ENCODE peak calls at places on chromosomes 6 and 20, in six cellular contexts. C is H54; M is PC-3; R is kidney; P is GM23338; O is CD8-positive, alpha-beta T cell. V is an unnamed sample.

GRCh38 chr6:133774356-133774755 is 114.6 kb upstream of the TCF21 start:
- DNase-seq in P (no peak), R (no peak), O (no peak), M (peak), C (peak), V (no peak)

GRCh38 chr6:7541175-7542064 is at the start of gene DSP:
- DNase-seq in P (peak), O (no peak), R (peak), M (peak), C (no peak), V (peak)

GRCh38 chr20:51193066-51193772 is 170.3 kb upstream of the KCNG1 start:
- DNase-seq in P (no peak), M (peak), R (no peak), C (peak), O (no peak), V (no peak)

GRCh38 chr20:34980543-34981213 is 25.0 kb downstream of the MYH7B start:
- DNase-seq in C (no peak), M (no peak), R (no peak), O (no peak), P (peak), V (peak)

GRCh38 chr6:28254340-28254618 is 2.2 kb upstream of the ZKSCAN4 start:
- DNase-seq in O (no peak), R (no peak), C (no peak), M (no peak), P (peak), V (no peak)

GRCh38 chr20:52192296-52193007 is 873 bp upstream of the ZFP64 start:
- DNase-seq in P (no peak), O (no peak), M (peak), R (no peak), C (no peak), V (no peak)

GRCh38 chr6:44054635-44055559 is 72.4 kb downstream of the MRPL14 start:
- DNase-seq in P (no peak), R (peak), M (no peak), C (no peak), O (no peak), V (no peak)

GRCh38 chr20:25076731-25077609 is 5.0 kb downstream of the VSX1 start:
- DNase-seq in P (peak), R (no peak), O (no peak), C (peak), M (peak), V (no peak)

GRCh38 chr6:29850011-29850553 is 22.5 kb downstream of the HLA-G start:
- DNase-seq in C (no peak), M (no peak), O (no peak), P (peak), R (no peak), V (no peak)

GRCh38 chr6:95804847-95805541 is 210.8 kb upstream of the FUT9 start:
- DNase-seq in R (no peak), O (no peak), M (peak), P (no peak), C (no peak), V (no peak)

GRCh38 chr6:66048684-66049474 is 341.9 kb upstream of the EYS start:
- DNase-seq in R (no peak), M (no peak), C (no peak), P (no peak), O (no peak), V (no peak)

GRCh38 chr20:1204547-1204946 is 1.3 kb downstream of the C20orf202 start:
- DNase-seq in P (no peak), O (no peak), C (no peak), M (no peak), R (no peak), V (no peak)

GRCh38 chr6:11770546-11771466 is 7.8 kb downstream of the ADTRP start:
- DNase-seq in M (peak), P (peak), R (peak), O (no peak), C (peak), V (peak)

GRCh38 chr6:15476631-15477380 is 186.0 kb downstream of the DTNBP1 start:
- DNase-seq in R (no peak), C (no peak), O (no peak), P (no peak), M (no peak), V (no peak)

GRCh38 chr6:32973144-32973854 is 4.9 kb downstream of the BRD2 start:
- DNase-seq in O (no peak), C (no peak), M (peak), R (peak), P (peak), V (no peak)

GRCh38 chr6:15444081-15444731 is 198.3 kb downstream of the JARID2 start:
- DNase-seq in R (no peak), M (no peak), C (no peak), P (no peak), O (no peak), V (no peak)

GRCh38 chr6:1554241-1554880 is 55.4 kb upstream of the FOXC1 start:
- DNase-seq in C (no peak), O (no peak), P (no peak), M (no peak), R (no peak), V (no peak)

GRCh38 chr6:25399885-25400284 is 120.7 kb downstream of the CARMIL1 start:
- DNase-seq in C (no peak), O (no peak), M (no peak), R (no peak), P (no peak), V (no peak)

GRCh38 chr20:63973160-63973479 is 3.4 kb upstream of the ZNF512B start:
- DNase-seq in C (no peak), P (no peak), R (no peak), M (no peak), O (no peak), V (no peak)

GRCh38 chr6:366972-367794 is 24.4 kb upstream of the IRF4 start:
- DNase-seq in C (no peak), M (no peak), R (peak), P (no peak), O (no peak), V (peak)

GRCh38 chr6:3663081-3663480 is 88.4 kb downstream of the PXDC1 start:
- DNase-seq in M (no peak), R (no peak), O (no peak), P (no peak), C (no peak), V (no peak)

GRCh38 chr20:25541676-25542075 is 43.7 kb downstream of the NINL start:
- DNase-seq in O (no peak), P (no peak), C (no peak), M (no peak), R (no peak), V (no peak)

GRCh38 chr6:126396131-126396530 is 56.2 kb downstream of the CENPW start:
- DNase-seq in M (no peak), O (no peak), P (no peak), R (no peak), C (no peak), V (no peak)

GRCh38 chr20:14918281-14918680 is 580.9 kb upstream of the FLRT3 start:
- DNase-seq in M (no peak), R (no peak), O (no peak), C (no peak), P (no peak), V (no peak)

GRCh38 chr6:140932909-140933308 is 1199.8 kb upstream of the GJE1 start:
- DNase-seq in M (no peak), R (no peak), O (no peak), P (no peak), C (no peak), V (no peak)

GRCh38 chr6:159279790-159280277 is 110.6 kb downstream of the FNDC1 start:
- DNase-seq in C (no peak), M (no peak), P (peak), O (no peak), R (no peak), V (no peak)

GRCh38 chr6:166814386-166814785 is 142.0 kb downstream of the RNASET2 start:
- DNase-seq in O (no peak), M (no peak), P (no peak), R (no peak), C (no peak), V (no peak)

GRCh38 chr6:128515550-128516513 is 4.6 kb downstream of the PTPRK start:
- DNase-seq in O (no peak), M (peak), C (no peak), P (no peak), R (no peak), V (no peak)

GRCh38 chr6:53340536-53340935 is 8.2 kb downstream of the ELOVL5 start:
- DNase-seq in R (no peak), P (no peak), O (no peak), C (no peak), M (no peak), V (no peak)

GRCh38 chr6:51349866-51350265 is 531.2 kb downstream of the TFAP2B start:
- DNase-seq in O (no peak), R (no peak), P (no peak), M (no peak), C (no peak), V (no peak)